ENCODE peak calls at places on chromosomes 7 and 10, in seven cellular contexts. Z, D, A, V, W, Q and M are unnamed samples.

GRCh38 chr10:6920072-6921019 is 340.3 kb upstream of the PRKCQ start:
- DNase-seq in Z (peak), D (peak), A (no peak), V (peak), W (peak), Q (peak), M (no peak)

GRCh38 chr10:125679436-125679835 is 3.5 kb downstream of the TEX36 start:
- DNase-seq in Z (no peak), D (peak), A (no peak), V (no peak), W (no peak), Q (no peak), M (no peak)

GRCh38 chr10:133391761-133392518 is 2.0 kb upstream of the MTG1 start:
- DNase-seq in Z (no peak), D (no peak), A (no peak), V (no peak), W (no peak), Q (no peak), M (no peak)

GRCh38 chr10:30028006-30028441 is 31.4 kb downstream of the JCAD start:
- DNase-seq in Z (peak), D (peak), A (no peak), V (no peak), W (no peak), Q (no peak), M (peak)

GRCh38 chr7:106485031-106485551 is 175.9 kb downstream of the CCDC71L start:
- DNase-seq in Z (peak), D (peak), A (no peak), V (no peak), W (peak), Q (no peak), M (no peak)

GRCh38 chr7:69219381-69219780 is 378.9 kb upstream of the AUTS2 start:
- DNase-seq in Z (no peak), D (no peak), A (no peak), V (no peak), W (no peak), Q (no peak), M (no peak)

GRCh38 chr10:4332764-4333473 is 493.1 kb upstream of the AKR1E2 start:
- DNase-seq in Z (no peak), D (no peak), A (no peak), V (no peak), W (no peak), Q (no peak), M (no peak)

GRCh38 chr7:142939226-142939910 is at the start of gene LLCFC1:
- DNase-seq in Z (no peak), D (no peak), A (no peak), V (no peak), W (no peak), Q (no peak), M (peak)

GRCh38 chr7:19621740-19622139 is 87.1 kb downstream of the POLR1F start:
- DNase-seq in Z (peak), D (no peak), A (no peak), V (no peak), W (peak), Q (peak), M (no peak)

GRCh38 chr7:158446281-158446680 is 141.3 kb downstream of the PTPRN2 start:
- DNase-seq in Z (no peak), D (no peak), A (no peak), V (no peak), W (no peak), Q (no peak), M (no peak)

GRCh38 chr10:36802523-36803153 is 322.8 kb upstream of the ANKRD30A start:
- DNase-seq in Z (no peak), D (peak), A (no peak), V (no peak), W (peak), Q (no peak), M (no peak)

GRCh38 chr10:74882427-74882826 is 56.0 kb downstream of the KAT6B start:
- DNase-seq in Z (peak), D (peak), A (no peak), V (no peak), W (peak), Q (no peak), M (no peak)

GRCh38 chr10:116973371-116973905 is 31.5 kb downstream of the SHTN1 start:
- DNase-seq in Z (no peak), D (no peak), A (no peak), V (no peak), W (no peak), Q (no peak), M (no peak)

GRCh38 chr10:70664702-70665195 is 7.6 kb upstream of the ADAMTS14 start:
- DNase-seq in Z (peak), D (peak), A (no peak), V (no peak), W (peak), Q (no peak), M (no peak)

GRCh38 chr10:124085680-124086079 is 7.7 kb downstream of the CHST15 start:
- DNase-seq in Z (no peak), D (no peak), A (no peak), V (no peak), W (no peak), Q (no peak), M (no peak)

GRCh38 chr10:7846591-7846990 is 28.3 kb downstream of the TAF3 start:
- DNase-seq in Z (no peak), D (peak), A (no peak), V (no peak), W (peak), Q (no peak), M (no peak)

GRCh38 chr7:101904019-101904418 is 86.6 kb downstream of the CUX1 start:
- DNase-seq in Z (no peak), D (no peak), A (no peak), V (no peak), W (no peak), Q (no peak), M (no peak)

GRCh38 chr7:105355701-105356100 is 33.0 kb downstream of the SRPK2 start:
- DNase-seq in Z (no peak), D (no peak), A (no peak), V (no peak), W (no peak), Q (no peak), M (no peak)

GRCh38 chr10:78255796-78256638 is 222.4 kb downstream of the RPS24 start:
- DNase-seq in Z (peak), D (peak), A (no peak), V (peak), W (peak), Q (peak), M (peak)

GRCh38 chr7:42495251-42495650 is 258.2 kb upstream of the GLI3 start:
- DNase-seq in Z (peak), D (peak), A (no peak), V (no peak), W (no peak), Q (no peak), M (no peak)

GRCh38 chr7:131034166-131034881 is 293.4 kb upstream of the MKLN1 start:
- DNase-seq in Z (peak), D (peak), A (no peak), V (no peak), W (no peak), Q (no peak), M (no peak)

GRCh38 chr10:124403548-124403947 is 15.2 kb downstream of the OAT start:
- DNase-seq in Z (peak), D (peak), A (no peak), V (no peak), W (peak), Q (peak), M (peak)

GRCh38 chr7:32785365-32785764 is 106.2 kb downstream of the KBTBD2 start:
- DNase-seq in Z (no peak), D (no peak), A (no peak), V (no peak), W (no peak), Q (no peak), M (no peak)

GRCh38 chr10:60270426-60270825 is 119.2 kb downstream of the ANK3 start:
- DNase-seq in Z (no peak), D (no peak), A (no peak), V (no peak), W (peak), Q (no peak), M (no peak)

GRCh38 chr10:17756557-17757208 is 4.7 kb downstream of the TMEM236 start:
- DNase-seq in Z (peak), D (peak), A (no peak), V (no peak), W (peak), Q (no peak), M (no peak)
- H3K4me3 ChIP-seq in Z (no peak), D (peak), A (no peak), V (no peak), W (no peak), Q (peak), M (peak)

DNA sequence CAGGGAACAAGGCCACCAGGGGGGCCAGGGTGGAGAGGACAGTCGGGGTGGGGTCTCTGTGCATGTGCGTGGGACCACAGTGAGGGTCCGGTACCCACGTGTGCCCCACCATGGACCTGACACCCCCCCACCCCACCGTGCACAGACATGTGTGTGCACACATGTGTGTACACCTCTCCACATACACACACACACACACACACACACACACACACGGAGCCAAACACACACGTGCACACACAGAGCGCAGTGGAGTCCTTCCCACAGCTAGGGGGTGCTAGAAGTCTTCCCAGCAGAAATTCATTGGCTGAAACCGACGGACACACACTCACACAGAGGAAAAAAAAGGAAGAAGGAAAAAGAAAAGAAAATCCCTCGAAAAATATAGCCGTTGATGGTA is 42.8 kb upstream of the GNA12 start:
- DNase-seq in Z (peak), D (peak), A (no peak), V (no peak), W (peak), Q (peak), M (peak)
- TF ChIP-seq CTCF in Z (peak), D (peak), A (peak), V (no peak), W (peak), Q (peak), M (peak)

GRCh38 chr7:97733276-97734206 is 1.7 kb downstream of the TAC1 start:
- DNase-seq in Z (no peak), D (no peak), A (no peak), V (no peak), W (no peak), Q (no peak), M (no peak)

GRCh38 chr7:97731736-97732370 is at the start of gene TAC1:
- DNase-seq in Z (peak), D (peak), A (no peak), V (no peak), W (no peak), Q (no peak), M (no peak)

GRCh38 chr7:97735075-97735474 is 3.2 kb downstream of the TAC1 start:
- DNase-seq in Z (no peak), D (no peak), A (no peak), V (no peak), W (no peak), Q (no peak), M (no peak)

GRCh38 chr7:97734255-97734654 is 2.4 kb downstream of the TAC1 start:
- DNase-seq in Z (no peak), D (no peak), A (no peak), V (no peak), W (no peak), Q (no peak), M (peak)

GRCh38 chr7:97732567-97733275 is 835 bp downstream of the TAC1 start:
- DNase-seq in Z (no peak), D (peak), A (no peak), V (no peak), W (no peak), Q (no peak), M (no peak)
- H3K4me3 ChIP-seq in Z (no peak), D (no peak), A (peak), V (no peak), W (no peak), Q (no peak), M (no peak)

DNA sequence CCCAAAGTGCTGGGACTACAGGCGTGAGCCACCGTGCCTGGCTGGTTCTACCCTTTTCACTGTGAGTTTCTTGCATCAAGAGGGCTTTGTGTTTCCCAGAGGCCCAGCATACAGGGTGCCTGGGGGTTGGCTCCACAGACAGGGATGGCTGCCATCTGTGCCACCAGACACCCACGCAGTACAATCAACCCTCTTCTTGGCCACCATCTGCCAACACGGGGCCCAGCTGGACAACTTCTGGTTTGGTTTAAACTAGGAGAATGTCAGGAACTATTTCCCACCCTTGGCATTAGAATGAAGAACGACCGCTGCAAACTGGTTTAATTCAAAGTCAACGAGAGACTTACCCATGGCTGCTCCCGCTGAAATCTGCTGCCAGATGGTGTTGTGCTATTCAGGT is 27.9 kb downstream of the NMT2 start:
- DNase-seq in Z (no peak), D (no peak), A (no peak), V (no peak), W (no peak), Q (no peak), M (no peak)
- TF ChIP-seq CTCF in Z (no peak), D (no peak), A (no peak), V (no peak), W (no peak), Q (no peak), M (no peak)

GRCh38 chr7:35416568-35416967 is 162.7 kb upstream of the TBX20 start:
- DNase-seq in Z (no peak), D (no peak), A (no peak), V (no peak), W (no peak), Q (no peak), M (no peak)

GRCh38 chr7:35424440-35424839 is 170.5 kb upstream of the TBX20 start:
- DNase-seq in Z (no peak), D (no peak), A (no peak), V (no peak), W (no peak), Q (no peak), M (no peak)

GRCh38 chr7:35422715-35423114 is 168.8 kb upstream of the TBX20 start:
- DNase-seq in Z (no peak), D (no peak), A (no peak), V (no peak), W (no peak), Q (no peak), M (no peak)

GRCh38 chr7:35418716-35419425 is 165.0 kb upstream of the TBX20 start:
- DNase-seq in Z (no peak), D (no peak), A (no peak), V (no peak), W (no peak), Q (no peak), M (no peak)

DNA sequence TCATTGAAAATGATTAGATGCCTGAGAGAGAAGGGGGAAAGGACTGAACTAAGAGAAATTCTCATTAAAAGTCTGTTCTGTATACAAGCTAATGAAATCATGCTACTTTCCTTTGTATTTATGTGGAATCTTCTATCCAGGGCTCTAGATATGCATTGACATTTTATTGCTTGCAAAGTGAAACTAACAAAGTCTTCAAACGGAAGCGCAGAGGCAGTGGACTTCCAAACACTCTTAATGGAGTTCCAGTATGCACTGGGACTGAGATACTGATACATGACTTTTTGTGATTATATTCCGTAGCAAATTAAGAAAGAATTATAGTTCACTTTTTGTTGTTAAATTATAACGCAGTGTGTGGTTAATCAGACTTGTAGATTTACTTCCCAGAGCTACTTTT is 166.8 kb upstream of the TBX20 start:
- DNase-seq in Z (peak), D (peak), A (no peak), V (no peak), W (peak), Q (no peak), M (no peak)
- H3K4me3 ChIP-seq in Z (peak), D (peak), A (no peak), V (no peak), W (no peak), Q (no peak), M (no peak)